ENCODE peak calls at places on chromosome 14, in nine cellular contexts. S, R, J, E, L, U, B, T and Z are unnamed samples.

GRCh38 chr14:71113376-71113775 is 206.1 kb downstream of the PCNX1 start:
- DNase-seq in J (no peak), T (no peak), S (peak; percentile 21), U (peak; percentile 50), L (no peak), E (no peak), R (no peak), B (no peak), Z (no peak)

GRCh38 chr14:90599748-90600507 is 203.1 kb downstream of the CALM1 start:
- DNase-seq in B (no peak), S (peak; percentile 5), U (peak; percentile 4), J (no peak), T (no peak), E (no peak), R (no peak), L (no peak), Z (no peak)

GRCh38 chr14:34926552-34926951 is 51.4 kb upstream of the BAZ1A start:
- DNase-seq in T (no peak), B (no peak), U (no peak), J (no peak), R (no peak), L (no peak), S (no peak), E (no peak), Z (no peak)

GRCh38 chr14:89131004-89131750 is 285.9 kb downstream of the FOXN3 start:
- DNase-seq in S (no peak), L (no peak), B (no peak), E (no peak), J (no peak), R (no peak), T (no peak), U (peak; percentile 52), Z (no peak)

GRCh38 chr14:68523994-68524725 is 268.7 kb downstream of the ZFP36L1 start:
- DNase-seq in B (no peak), J (no peak), R (no peak), U (peak; percentile 79), T (no peak), E (no peak), S (no peak), L (no peak), Z (no peak)

GRCh38 chr14:32413967-32414640 is 85.0 kb downstream of the AKAP6 start:
- DNase-seq in J (no peak), S (no peak), B (no peak), U (no peak), T (no peak), E (no peak), R (no peak), L (no peak), Z (no peak)

GRCh38 chr14:68268197-68268596 is 448.6 kb downstream of the RAD51B start:
- DNase-seq in L (no peak), S (no peak), U (no peak), E (no peak), T (no peak), J (peak; percentile 38), R (no peak), B (no peak), Z (no peak)

GRCh38 chr14:100067481-100067880 is 2.3 kb downstream of the EVL start:
- DNase-seq in U (no peak), R (no peak), L (no peak), B (no peak), S (no peak), J (no peak), T (no peak), E (no peak), Z (no peak)

GRCh38 chr14:73878436-73878835 is 8.2 kb upstream of the ZNF410 start:
- DNase-seq in U (no peak), R (no peak), L (no peak), S (peak; percentile 47), J (no peak), B (no peak), E (no peak), T (no peak), Z (no peak)

GRCh38 chr14:75554482-75554881 is 23.9 kb upstream of the FLVCR2 start:
- DNase-seq in U (peak; percentile 11), T (no peak), L (no peak), S (peak; percentile 4), R (no peak), B (peak; percentile 29), E (no peak), J (no peak), Z (no peak)

GRCh38 chr14:35963209-35963608 is 137.1 kb downstream of the BRMS1L start:
- DNase-seq in R (no peak), J (no peak), B (peak; percentile 15), T (no peak), E (no peak), L (no peak), S (no peak), U (no peak), Z (no peak)

GRCh38 chr14:31124197-31124596 is 83.4 kb downstream of the HECTD1 start:
- DNase-seq in U (no peak), E (no peak), T (no peak), J (no peak), R (no peak), B (no peak), L (no peak), S (no peak), Z (no peak)

GRCh38 chr14:92760524-92760805 is 12.0 kb upstream of the LGMN start:
- DNase-seq in T (no peak), E (no peak), B (no peak), R (no peak), S (no peak), L (no peak), U (no peak), J (no peak), Z (no peak)

GRCh38 chr14:21098134-21098891 is at the start of gene ZNF219:
- DNase-seq in J (peak; percentile 64), B (no peak), T (no peak), E (peak; percentile 17), U (peak; percentile 65), S (peak; percentile 52), L (peak; percentile 65), R (no peak), Z (peak; percentile 20)

GRCh38 chr14:60277605-60278190 is 28.7 kb downstream of the PPM1A start:
- DNase-seq in E (no peak), B (no peak), R (no peak), S (no peak), U (no peak), T (no peak), J (no peak), L (no peak), Z (no peak)

GRCh38 chr14:22887990-22888378 is 5.0 kb downstream of the REM2 start:
- DNase-seq in E (peak; percentile 61), R (no peak), S (no peak), T (no peak), L (no peak), U (no peak), B (no peak), J (peak; percentile 68), Z (peak; percentile 52)

GRCh38 chr14:102390486-102390885 is 27.7 kb downstream of the TECPR2 start:
- DNase-seq in U (no peak), E (no peak), R (no peak), T (no peak), S (no peak), J (no peak), B (no peak), L (no peak), Z (no peak)

GRCh38 chr14:100383727-100384158 is 60.6 kb downstream of the SLC25A47 start:
- DNase-seq in E (peak; percentile 58), S (peak; percentile 32), L (peak; percentile 34), J (peak; percentile 74), T (peak; percentile 77), U (peak; percentile 43), B (peak; percentile 57), R (peak; percentile 39), Z (peak; percentile 53)

GRCh38 chr14:94390372-94391086 is 2.1 kb upstream of the SERPINA1 start:
- DNase-seq in R (no peak), T (no peak), U (no peak), S (peak; percentile 24), J (no peak), E (no peak), B (no peak), L (peak; percentile 66), Z (no peak)

GRCh38 chr14:95518045-95518751 is 1.7 kb upstream of the SYNE3 start:
- DNase-seq in L (no peak), S (peak; percentile 33), J (no peak), E (no peak), T (peak; percentile 41), B (no peak), R (no peak), U (peak; percentile 44), Z (no peak)

GRCh38 chr14:99277534-99277933 is 5.5 kb upstream of the BCL11B start:
- DNase-seq in T (no peak), B (peak; percentile 20), J (no peak), L (no peak), R (no peak), S (no peak), E (no peak), U (no peak), Z (no peak)

GRCh38 chr14:56131004-56131864 is 13.0 kb downstream of the PELI2 start:
- DNase-seq in L (no peak), B (no peak), U (no peak), E (no peak), T (no peak), S (no peak), R (no peak), J (no peak), Z (no peak)

GRCh38 chr14:57291692-57292647 is 23.2 kb downstream of the AP5M1 start:
- DNase-seq in E (no peak), S (no peak), L (no peak), T (no peak), B (no peak), R (no peak), U (no peak), J (no peak), Z (no peak)

GRCh38 chr14:103361868-103362267 is 23.3 kb upstream of the MARK3 start:
- DNase-seq in B (peak; percentile 84), J (no peak), R (no peak), E (no peak), L (no peak), S (peak; percentile 85), U (peak; percentile 93), T (no peak), Z (no peak)

GRCh38 chr14:102776761-102777710 is at the start of gene TRAF3:
- DNase-seq in B (peak; percentile 26), L (no peak), E (peak; percentile 86), T (peak; percentile 84), U (peak; percentile 69), R (peak; percentile 54), S (peak; percentile 73), J (peak; percentile 99), Z (peak; percentile 79)

GRCh38 chr14:72608391-72609204 is 285.3 kb downstream of the DPF3 start:
- DNase-seq in E (no peak), B (peak; percentile 78), L (no peak), S (peak; percentile 99), T (peak; percentile 18), J (no peak), R (no peak), U (peak; percentile 91), Z (no peak)

GRCh38 chr14:83470466-83470865 is 1936.8 kb upstream of the SEL1L start:
- DNase-seq in E (no peak), T (no peak), B (no peak), S (no peak), L (no peak), U (peak; percentile 72), J (no peak), R (no peak), Z (no peak)

GRCh38 chr14:72615511-72616121 is 278.3 kb downstream of the DPF3 start:
- DNase-seq in R (no peak), L (no peak), U (peak; percentile 22), T (peak; percentile 12), S (peak; percentile 95), E (no peak), J (no peak), B (peak; percentile 69), Z (no peak)

GRCh38 chr14:33515899-33516298 is 435.0 kb downstream of the EGLN3 start:
- DNase-seq in S (no peak), E (no peak), B (no peak), T (no peak), L (no peak), U (no peak), R (no peak), J (no peak), Z (no peak)

GRCh38 chr14:64147126-64147790 is 146.9 kb downstream of the ESR2 start:
- DNase-seq in J (no peak), E (no peak), B (no peak), L (no peak), R (no peak), T (no peak), S (no peak), U (no peak), Z (no peak)

GRCh38 chr14:44812672-44813071 is 149.1 kb downstream of the KLHL28 start:
- DNase-seq in R (no peak), T (no peak), L (no peak), E (no peak), S (no peak), B (no peak), J (no peak), U (no peak), Z (no peak)